ENCODE peak calls at places on chromosomes 11 and 22, in five cellular contexts. S, X, H, U and M are unnamed samples.

GRCh38 chr22:19447388-19448075 is at the start of gene C22orf39:
- DNase-seq in U (peak; percentile 96), X (peak; percentile 91), S (peak; percentile 94), H (peak; percentile 95), M (peak; percentile 92)

GRCh38 chr11:126654886-126655806 is 299.7 kb downstream of the ST3GAL4 start:
- DNase-seq in H (no peak), U (no peak), X (no peak), S (no peak), M (no peak)

GRCh38 chr22:49852898-49853894 is at the start of gene ZBED4:
- DNase-seq in X (peak; percentile 98), U (peak; percentile 90), S (peak; percentile 98), H (peak; percentile 95), M (peak; percentile 95)

GRCh38 chr22:45485271-45485670 is 17.4 kb upstream of the FBLN1 start:
- DNase-seq in X (no peak), U (peak; percentile 59), S (no peak), H (no peak), M (no peak)

GRCh38 chr11:9260182-9261146 is 4.7 kb downstream of the DENND5A start:
- DNase-seq in U (no peak), H (no peak), S (peak; percentile 31), X (no peak), M (no peak)

GRCh38 chr11:32434387-32435151 is 770 bp downstream of the WT1 start:
- DNase-seq in S (no peak), X (no peak), H (peak; percentile 56), U (peak; percentile 38), M (peak; percentile 77)

GRCh38 chr11:119905162-119905561 is 176.2 kb upstream of the NECTIN1 start:
- DNase-seq in H (no peak), X (no peak), U (no peak), S (no peak), M (no peak)

GRCh38 chr22:37609240-37610152 is 862 bp downstream of the GGA1 start:
- DNase-seq in S (no peak), H (no peak), X (no peak), U (no peak), M (no peak)

GRCh38 chr11:129637983-129638776 is 177.5 kb upstream of the TMEM45B start:
- DNase-seq in H (no peak), U (no peak), X (no peak), S (no peak), M (no peak)
- H3K4me1 ChIP-seq in H (no peaks in the 10 kb centered on the region), U (no peaks in the 10 kb centered on the region), X (no peaks in the 10 kb centered on the region), S (peaks cover 33% of the 10 kb centered on the region), M (no peaks in the 10 kb centered on the region)

GRCh38 chr11:26227311-26227710 is 104.6 kb upstream of the ANO3 start:
- DNase-seq in H (no peak), S (no peak), U (no peak), X (no peak), M (no peak)
- H3K4me1 ChIP-seq in H (no peaks in the 10 kb centered on the region), S (no peaks in the 10 kb centered on the region), U (no peaks in the 10 kb centered on the region), X (no peaks in the 10 kb centered on the region), M (no peaks in the 10 kb centered on the region)

GRCh38 chr11:44728085-44728410 is 1.3 kb downstream of the TSPAN18 start:
- DNase-seq in H (no peak), X (no peak), S (no peak), U (no peak), M (no peak)

GRCh38 chr11:44727373-44728084 is 767 bp downstream of the TSPAN18 start:
- DNase-seq in X (peak; percentile 75), U (peak; percentile 79), H (peak; percentile 87), S (peak; percentile 86), M (peak; percentile 89)

GRCh38 chr11:44728491-44728910 is 1.7 kb downstream of the TSPAN18 start:
- DNase-seq in U (no peak), H (no peak), S (no peak), X (no peak), M (no peak)

GRCh38 chr11:44729718-44730117 is 3.0 kb downstream of the TSPAN18 start:
- DNase-seq in U (no peak), H (no peak), S (no peak), X (no peak), M (no peak)

DNA sequence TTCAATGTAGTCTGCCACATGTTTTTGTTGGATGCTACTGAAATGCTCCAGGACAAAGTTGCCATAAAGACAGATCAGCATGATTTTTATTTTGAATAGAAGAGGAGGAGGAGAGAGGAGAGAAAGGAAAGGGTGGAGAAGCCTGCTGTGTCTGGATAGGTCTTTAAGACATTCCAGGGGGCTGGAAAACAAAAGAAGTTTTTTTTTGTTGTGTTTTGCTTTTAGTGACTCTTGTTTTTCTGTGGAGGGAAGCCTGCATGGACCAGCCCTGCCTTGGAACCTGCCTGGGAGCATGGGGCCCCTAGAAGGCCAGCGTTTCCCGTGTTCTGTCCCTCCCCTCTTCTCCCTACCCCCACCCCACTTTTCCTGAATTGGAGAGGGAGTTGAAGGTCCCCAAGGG is 2.3 kb downstream of the TSPAN18 start:
- DNase-seq in U (no peak), S (no peak), H (no peak), X (no peak), M (no peak)
- H3K4me1 ChIP-seq in U (peaks cover 17% of the 10 kb centered on the region), S (peaks cover 44% of the 10 kb centered on the region), H (peaks cover 51% of the 10 kb centered on the region), X (no peaks in the 10 kb centered on the region), M (peaks cover 6% of the 10 kb centered on the region)

GRCh38 chr11:102447941-102448868 is 4.4 kb downstream of the TMEM123 start:
- DNase-seq in H (no peak), X (no peak), S (no peak), U (no peak), M (no peak)
- H3K4me1 ChIP-seq in H (peaks cover 11% of the 10 kb centered on the region), X (peaks cover 6% of the 10 kb centered on the region), S (peaks cover 30% of the 10 kb centered on the region), U (peaks cover 20% of the 10 kb centered on the region), M (peaks cover 5% of the 10 kb centered on the region)

DNA sequence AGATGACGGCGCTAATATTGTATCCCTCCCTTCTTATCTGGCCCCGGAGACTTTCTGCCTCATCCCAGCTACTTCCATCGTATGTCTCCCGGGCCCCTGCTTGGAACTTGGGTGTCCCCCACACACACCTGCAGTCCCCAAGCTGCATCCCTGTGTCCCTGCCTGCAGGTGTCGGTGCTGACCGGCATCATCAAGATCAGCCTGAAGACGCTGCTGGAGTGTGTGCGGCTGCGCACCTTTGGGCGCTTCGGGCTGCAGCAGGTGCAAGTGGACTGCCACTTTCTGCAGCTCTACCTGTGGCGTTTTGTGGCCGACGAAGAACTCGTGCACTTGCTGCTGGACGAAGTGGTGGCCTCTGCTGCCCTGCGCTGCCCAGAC is 524 bp upstream of the TM7SF2 start:
- DNase-seq in U (no peak), X (no peak), H (no peak), S (peak; percentile 73), M (no peak)
- H3K4me1 ChIP-seq in U (peaks cover 18% of the 10 kb centered on the region), X (peaks cover 17% of the 10 kb centered on the region), H (peaks cover 36% of the 10 kb centered on the region), S (peaks cover 56% of the 10 kb centered on the region), M (peaks cover 15% of the 10 kb centered on the region)

GRCh38 chr11:23090659-23091058 is 230.4 kb upstream of the CCDC179 start:
- DNase-seq in H (no peak), U (no peak), S (no peak), X (no peak), M (no peak)
- H3K4me1 ChIP-seq in H (no peaks in the 10 kb centered on the region), U (no peaks in the 10 kb centered on the region), S (no peaks in the 10 kb centered on the region), X (no peaks in the 10 kb centered on the region), M (no peaks in the 10 kb centered on the region)

GRCh38 chr11:2562897-2563215 is 118.0 kb downstream of the KCNQ1 start:
- DNase-seq in U (no peak), S (no peak), H (no peak), X (no peak), M (no peak)

GRCh38 chr11:2565447-2566222 is 120.8 kb downstream of the KCNQ1 start:
- DNase-seq in X (no peak), U (no peak), H (no peak), S (no peak), M (no peak)

GRCh38 chr11:2563216-2564007 is 118.6 kb downstream of the KCNQ1 start:
- DNase-seq in X (peak; percentile 26), H (no peak), U (no peak), S (no peak), M (no peak)

GRCh38 chr11:2564588-2565440 is 120.0 kb downstream of the KCNQ1 start:
- DNase-seq in U (no peak), X (peak; percentile 23), S (no peak), H (no peak), M (no peak)

GRCh38 chr11:2564008-2564530 is 119.3 kb downstream of the KCNQ1 start:
- DNase-seq in H (no peak), S (no peak), U (no peak), X (no peak), M (peak; percentile 6)
- H3K4me1 ChIP-seq in H (no peaks in the 10 kb centered on the region), S (no peaks in the 10 kb centered on the region), U (no peaks in the 10 kb centered on the region), X (no peaks in the 10 kb centered on the region), M (no peaks in the 10 kb centered on the region)

GRCh38 chr11:16902182-16902581 is 112.0 kb downstream of the PLEKHA7 start:
- DNase-seq in H (no peak), X (no peak), U (no peak), S (no peak), M (no peak)
- H3K4me1 ChIP-seq in H (peaks cover 43% of the 10 kb centered on the region), X (no peaks in the 10 kb centered on the region), U (peaks cover 8% of the 10 kb centered on the region), S (peaks cover 22% of the 10 kb centered on the region), M (peaks cover 3% of the 10 kb centered on the region)